ENCODE peak calls at places on chromosomes 5 and 9, in five cellular contexts. F is GM12878, T is endothelial cell of umbilical vein, Q is HepG2, Y is A549. I is an unnamed sample.

GRCh38 chr9:99011161-99011709 is 67.5 kb downstream of the COL15A1 start:
- DNase-seq in Q (no peak), Y (no peak), T (no peak), F (no peak), I (peak)

GRCh38 chr5:122295138-122295537 is 16.9 kb upstream of the SNCAIP start:
- DNase-seq in Y (no peak), F (no peak), Q (peak), T (peak), I (peak)

GRCh38 chr5:152956943-152957613 is 533.4 kb upstream of the GRIA1 start:
- DNase-seq in Y (no peak), Q (no peak), T (no peak), F (no peak), I (no peak)

GRCh38 chr9:73199886-73200285 is 48.2 kb downstream of the ANXA1 start:
- DNase-seq in Y (peak), T (peak), Q (peak), F (no peak), I (no peak)

GRCh38 chr5:126736141-126736540 is 40.8 kb upstream of the LMNB1 start:
- DNase-seq in F (no peak), Y (no peak), Q (no peak), T (no peak), I (no peak)

GRCh38 chr5:71892641-71893340 is 173.7 kb downstream of the CARTPT start:
- DNase-seq in F (no peak), T (no peak), Y (no peak), Q (no peak), I (no peak)

GRCh38 chr5:68317641-68318040 is 102.1 kb downstream of the PIK3R1 start:
- DNase-seq in T (no peak), F (no peak), Q (no peak), Y (no peak), I (no peak)

GRCh38 chr9:85940275-85940831 is 593 bp upstream of the NAA35 start:
- DNase-seq in Q (no peak), T (no peak), F (no peak), Y (peak), I (peak)

GRCh38 chr5:88829053-88829452 is 53.9 kb downstream of the MEF2C start:
- DNase-seq in F (no peak), Q (no peak), Y (no peak), T (peak), I (peak)

GRCh38 chr5:82387041-82387818 is 109.1 kb upstream of the RPS23 start:
- DNase-seq in Q (peak), Y (peak), T (peak), F (no peak), I (no peak)

GRCh38 chr9:32742296-32742695 is 41.0 kb upstream of the TMEM215 start:
- DNase-seq in F (no peak), Q (no peak), Y (no peak), T (no peak), I (no peak)

GRCh38 chr9:98909935-98910334 is 33.8 kb upstream of the COL15A1 start:
- DNase-seq in Y (no peak), Q (no peak), F (no peak), T (no peak), I (no peak)

GRCh38 chr5:133240425-133241091 is 188.7 kb downstream of the HSPA4 start:
- DNase-seq in F (peak), Y (peak), Q (peak), T (peak), I (peak)

GRCh38 chr5:144207875-144208444 is 37.3 kb downstream of the KCTD16 start:
- DNase-seq in T (no peak), F (no peak), Q (no peak), Y (no peak), I (no peak)

GRCh38 chr9:136337416-136338395 is 10.4 kb downstream of the GPSM1 start:
- DNase-seq in F (no peak), Y (no peak), T (no peak), Q (no peak), I (no peak)

GRCh38 chr9:126126012-126126411 is 200.6 kb upstream of the MVB12B start:
- DNase-seq in T (no peak), Q (no peak), Y (no peak), F (no peak), I (no peak)

GRCh38 chr5:68515514-68515913 is 300.0 kb downstream of the PIK3R1 start:
- DNase-seq in F (no peak), Y (no peak), Q (no peak), T (no peak), I (no peak)

GRCh38 chr5:124527220-124527991 is 219.0 kb downstream of the ZNF608 start:
- DNase-seq in F (no peak), Q (peak), T (no peak), Y (no peak), I (no peak)

GRCh38 chr9:95024097-95024671 is 293.3 kb downstream of the FANCC start:
- DNase-seq in Y (no peak), F (no peak), Q (peak), T (peak), I (no peak)

GRCh38 chr5:57434227-57434640 is 48.4 kb downstream of the ACTBL2 start:
- DNase-seq in Y (no peak), Q (no peak), T (peak), F (no peak), I (no peak)

GRCh38 chr9:85402541-85402940 is 339.2 kb downstream of the AGTPBP1 start:
- DNase-seq in F (no peak), Q (no peak), Y (no peak), T (no peak), I (no peak)

GRCh38 chr5:113199122-113199905 is 222.7 kb downstream of the DCP2 start:
- DNase-seq in Q (no peak), F (no peak), Y (no peak), T (peak), I (peak)

GRCh38 chr5:122151640-122152039 is 22.3 kb downstream of the ZNF474 start:
- DNase-seq in F (no peak), T (no peak), Q (no peak), Y (no peak), I (no peak)

GRCh38 chr5:141513021-141513626 is 24.2 kb downstream of the PCDHGC5 start:
- DNase-seq in F (no peak), Y (no peak), T (peak), Q (no peak), I (peak)

GRCh38 chr5:13478831-13479465 is 465.5 kb downstream of the DNAH5 start:
- DNase-seq in Y (peak), T (peak), F (no peak), Q (peak), I (peak)

GRCh38 chr9:31839273-31839672 is 545.2 kb upstream of the ACO1 start:
- DNase-seq in Q (peak), T (no peak), Y (no peak), F (no peak), I (peak)

GRCh38 chr5:97163360-97163764 is 19.7 kb downstream of the RIOK2 start:
- DNase-seq in T (peak), Y (no peak), Q (no peak), F (no peak), I (peak)

GRCh38 chr9:99796231-99796630 is 25.5 kb upstream of the NR4A3 start:
- DNase-seq in Q (no peak), T (no peak), Y (no peak), F (no peak), I (no peak)

GRCh38 chr9:96222132-96222531 is 79.8 kb downstream of the HSD17B3 start:
- DNase-seq in Q (no peak), T (no peak), Y (no peak), F (no peak), I (peak)

GRCh38 chr5:18792145-18792544 is 1157.9 kb downstream of the TAF11L14 start:
- DNase-seq in Y (no peak), Q (peak), F (no peak), T (peak), I (no peak)

GRCh38 chr5:147223951-147224791 is 10.7 kb upstream of the STK32A start:
- DNase-seq in Y (peak), T (peak), Q (peak), F (no peak), I (peak)

GRCh38 chr9:16310288-16311145 is 560.0 kb downstream of the BNC2 start:
- DNase-seq in Q (no peak), Y (no peak), F (no peak), T (no peak), I (no peak)

GRCh38 chr9:16309350-16310271 is 560.9 kb downstream of the BNC2 start:
- DNase-seq in Q (no peak), T (no peak), Y (no peak), F (no peak), I (no peak)

GRCh38 chr9:16312116-16312515 is 558.4 kb downstream of the BNC2 start:
- DNase-seq in Q (no peak), T (no peak), F (no peak), Y (no peak), I (no peak)

GRCh38 chr9:16307626-16308195 is 562.8 kb downstream of the BNC2 start:
- DNase-seq in Y (no peak), Q (no peak), F (no peak), T (no peak), I (no peak)

DNA sequence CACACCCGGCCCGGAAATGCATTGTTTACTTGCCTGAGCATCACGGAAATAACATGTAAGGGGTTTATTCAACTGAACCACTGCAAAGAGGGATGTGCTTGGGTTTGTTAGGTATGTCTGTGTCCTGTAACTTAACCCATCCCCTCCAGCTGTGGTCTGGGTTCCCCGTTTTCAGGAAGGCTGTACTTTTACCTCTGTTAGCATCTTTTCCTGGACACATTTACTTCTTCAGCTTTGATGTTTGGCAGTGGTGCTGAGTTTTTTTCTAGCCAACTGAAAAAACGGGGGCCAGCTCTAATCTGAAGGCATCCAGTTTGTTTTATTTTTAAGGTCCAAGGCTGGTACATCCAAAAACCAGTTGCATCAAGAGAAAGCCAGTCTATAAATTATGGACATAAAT is 561.8 kb downstream of the BNC2 start:
- DNase-seq in F (no peak), Q (no peak), Y (no peak), T (no peak), I (no peak)
- H3K4me3 ChIP-seq in F (no peak), Q (no peak), Y (no peak), T (no peak), I (no peak)

DNA sequence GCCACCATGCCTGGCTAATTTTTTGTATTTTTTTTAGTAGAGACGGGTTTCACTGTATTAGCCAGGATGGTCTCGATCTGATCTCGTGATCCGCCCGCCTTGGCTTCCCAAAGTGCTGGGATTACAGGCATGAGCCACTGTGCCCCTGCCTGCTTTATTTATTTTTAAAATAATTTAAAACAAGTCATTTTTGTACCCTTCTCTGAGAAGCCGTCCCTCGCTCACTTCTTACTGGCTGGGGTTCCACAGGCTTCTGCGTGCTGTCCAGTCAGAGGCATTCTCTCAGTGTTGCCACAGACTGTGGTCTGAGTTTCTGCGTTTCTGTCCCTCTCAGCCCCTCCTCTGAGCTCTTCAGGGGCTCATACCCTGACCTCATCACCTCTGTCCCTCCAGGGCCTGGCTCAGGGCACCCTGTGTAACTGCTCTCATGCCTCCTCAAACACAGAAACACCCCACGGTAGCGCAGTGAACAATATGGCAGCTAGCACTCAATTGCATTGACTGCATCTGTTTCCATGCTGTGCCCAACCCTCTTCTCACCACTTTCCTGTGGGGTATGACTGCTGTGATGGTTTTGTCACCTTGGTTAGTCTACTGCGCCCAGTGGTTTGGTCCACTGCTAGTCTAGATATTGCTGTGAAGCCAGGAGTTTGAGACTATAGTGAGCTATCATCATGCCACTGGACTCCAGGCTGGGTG is 44.3 kb upstream of the SH3PXD2B start:
- DNase-seq in Q (no peak), Y (no peak), F (no peak), T (no peak), I (no peak)
- TF ChIP-seq MYC in Q (no peak), Y (no peak), F (no peak), T (no peak), I (no peak)

GRCh38 chr9:128702949-128703615 is 779 bp downstream of the PKN3 start:
- DNase-seq in T (peak), F (no peak), Q (no peak), Y (peak), I (no peak)
- H3K4me3 ChIP-seq in T (peak), F (peak), Q (peak), Y (peak), I (peak)

DNA sequence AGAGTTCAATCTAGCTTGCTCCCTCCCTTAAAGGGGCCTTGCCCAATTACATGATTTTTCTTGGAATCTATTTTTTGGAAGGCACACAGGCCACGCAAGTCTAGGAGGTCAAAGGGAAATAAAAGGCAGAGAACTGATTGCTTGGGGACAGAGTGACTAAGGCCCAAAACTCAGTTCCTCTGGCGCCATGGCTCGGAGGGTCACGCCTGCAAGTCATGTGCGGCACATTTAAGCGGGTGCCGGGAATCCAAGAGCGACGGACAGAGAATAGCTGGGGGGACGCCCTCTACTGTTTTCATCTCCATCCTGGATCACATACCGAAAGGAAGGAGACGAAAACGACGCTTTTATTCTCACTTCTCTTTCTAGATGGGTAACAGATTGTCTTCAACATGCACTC is 78.6 kb downstream of the FREM1 start:
- DNase-seq in F (no peak), T (no peak), Y (no peak), Q (no peak), I (no peak)
- TF ChIP-seq MYC in F (no peak), T (no peak), Y (no peak), Q (no peak), I (no peak)

DNA sequence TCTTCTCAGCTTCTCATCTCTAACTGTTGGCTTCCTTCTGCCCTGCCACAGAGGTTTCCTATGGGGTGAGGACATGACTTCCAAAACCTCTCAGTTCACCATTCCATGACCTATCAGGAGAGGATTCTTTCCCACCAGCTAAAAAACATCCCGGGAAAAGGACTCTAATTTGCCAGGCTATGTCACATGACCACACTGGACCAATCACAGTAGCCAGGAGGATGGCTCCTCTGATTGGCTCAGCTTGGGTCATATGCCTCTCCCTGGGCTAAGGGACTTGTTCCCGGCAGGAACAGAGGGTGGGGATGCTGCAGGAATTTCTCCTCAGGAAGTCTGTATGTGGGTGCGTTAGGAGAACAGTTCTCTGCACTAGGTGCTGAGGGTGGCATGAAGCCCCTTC is 40.3 kb upstream of the XPA start:
- DNase-seq in T (no peak), F (no peak), Y (peak), Q (peak), I (no peak)
- H3K4me3 ChIP-seq in T (no peak), F (no peak), Y (no peak), Q (no peak), I (no peak)

GRCh38 chr5:35777358-35778087 is 79.2 kb upstream of the IL7R start:
- DNase-seq in Q (peak), F (no peak), Y (peak), T (peak), I (peak)
- TF ChIP-seq MYC in Q (no peak), F (no peak), Y (no peak), T (no peak), I (no peak)

DNA sequence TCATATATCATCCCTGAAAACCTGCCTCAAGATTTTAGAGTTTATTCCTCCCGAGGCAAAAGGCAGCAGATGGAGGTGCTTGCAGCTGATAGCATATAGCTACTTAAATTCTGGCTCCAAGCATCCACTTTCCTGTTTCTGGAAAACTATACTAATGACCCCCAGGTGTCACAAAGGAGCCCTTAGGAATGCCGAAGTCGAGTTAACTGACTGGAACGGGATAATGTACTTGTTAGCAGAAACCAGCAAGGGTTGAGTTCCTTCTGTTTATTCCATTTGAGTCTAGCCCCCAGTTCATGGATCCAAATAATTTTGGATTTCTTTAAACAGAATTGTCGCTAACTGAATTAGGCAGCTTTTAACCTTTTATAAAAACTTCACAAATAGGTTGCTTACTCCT is 44.5 kb downstream of the PTTG1 start:
- DNase-seq in Y (no peak), T (no peak), Q (no peak), F (no peak), I (no peak)
- H3K4me3 ChIP-seq in Y (no peak), T (no peak), Q (no peak), F (peak), I (no peak)

GRCh38 chr5:105033642-105034217 is 1471.1 kb upstream of the NUDT12 start:
- DNase-seq in T (no peak), Y (no peak), F (no peak), Q (no peak), I (no peak)
- TF ChIP-seq MYC in T (no peak), Y (no peak), F (no peak), Q (no peak), I (no peak)

GRCh38 chr9:35856882-35857281 is 13.3 kb downstream of the OR13J1 start:
- DNase-seq in Q (no peak), Y (no peak), T (no peak), F (no peak), I (no peak)
- H3K4me3 ChIP-seq in Q (no peak), Y (no peak), T (no peak), F (no peak), I (no peak)